ENCODE peak calls at places on chromosomes 13 and 19, in ten cellular contexts. One of them, this sample, is unnamed.

GRCh38 chr13:35789335-35790166 is 313.1 kb upstream of the MAB21L1 start:
- DNase-seq in AG04450: no peak
- DNase-seq in sigmoid colon: no peak
- DNase-seq in fibroblast of lung: peak; percentile 43
- DNase-seq in uterus: no peak
- DNase-seq in IMR-90: peak; percentile 61
- DNase-seq in astrocyte of the spinal cord: peak; percentile 64
- DNase-seq in MCF 10A: peak; percentile 40
- DNase-seq in HCT116: peak; percentile 7
- DNase-seq in thyroid gland: no peak
- DNase-seq in this sample: no peak

GRCh38 chr13:33403807-33404362 is 118.3 kb upstream of the STARD13 start:
- DNase-seq in fibroblast of lung: no peak
- DNase-seq in HCT116: no peak
- DNase-seq in MCF 10A: no peak
- DNase-seq in astrocyte of the spinal cord: no peak
- DNase-seq in uterus: no peak
- DNase-seq in thyroid gland: no peak
- DNase-seq in IMR-90: no peak
- DNase-seq in sigmoid colon: no peak
- DNase-seq in AG04450: no peak
- DNase-seq in this sample: no peak

GRCh38 chr13:108595416-108596257 is 33.8 kb upstream of the MYO16 start:
- DNase-seq in AG04450: no peak
- DNase-seq in sigmoid colon: no peak
- DNase-seq in astrocyte of the spinal cord: peak; percentile 46
- DNase-seq in fibroblast of lung: peak; percentile 14
- DNase-seq in HCT116: no peak
- DNase-seq in uterus: no peak
- DNase-seq in MCF 10A: no peak
- DNase-seq in IMR-90: no peak
- DNase-seq in thyroid gland: no peak
- DNase-seq in this sample: no peak

GRCh38 chr19:4373601-4374441 is 26.5 kb downstream of the SH3GL1 start:
- DNase-seq in AG04450: no peak
- DNase-seq in uterus: peak; percentile 62
- DNase-seq in fibroblast of lung: peak; percentile 26
- DNase-seq in thyroid gland: peak; percentile 65
- DNase-seq in sigmoid colon: peak; percentile 84
- DNase-seq in astrocyte of the spinal cord: no peak
- DNase-seq in HCT116: no peak
- DNase-seq in MCF 10A: no peak
- DNase-seq in IMR-90: peak; percentile 36
- DNase-seq in this sample: no peak

GRCh38 chr13:73722120-73722519 is 412.1 kb downstream of the KLF12 start:
- DNase-seq in sigmoid colon: no peak
- DNase-seq in MCF 10A: peak; percentile 64
- DNase-seq in astrocyte of the spinal cord: peak; percentile 61
- DNase-seq in AG04450: peak; percentile 8
- DNase-seq in fibroblast of lung: peak; percentile 86
- DNase-seq in IMR-90: peak; percentile 77
- DNase-seq in HCT116: peak; percentile 51
- DNase-seq in uterus: no peak
- DNase-seq in thyroid gland: no peak
- DNase-seq in this sample: no peak

GRCh38 chr13:94550030-94550738 is 45.8 kb downstream of the TGDS start:
- DNase-seq in IMR-90: peak; percentile 52
- DNase-seq in uterus: no peak
- DNase-seq in sigmoid colon: no peak
- DNase-seq in fibroblast of lung: peak; percentile 64
- DNase-seq in astrocyte of the spinal cord: no peak
- DNase-seq in MCF 10A: no peak
- DNase-seq in thyroid gland: no peak
- DNase-seq in HCT116: no peak
- DNase-seq in AG04450: peak; percentile 7
- DNase-seq in this sample: no peak

GRCh38 chr19:57830071-57830602 is at the start of gene ZNF587B:
- DNase-seq in uterus: peak; percentile 63
- DNase-seq in thyroid gland: peak; percentile 85
- DNase-seq in sigmoid colon: peak; percentile 75
- DNase-seq in fibroblast of lung: peak; percentile 57
- DNase-seq in astrocyte of the spinal cord: peak; percentile 77
- DNase-seq in HCT116: peak; percentile 36
- DNase-seq in AG04450: peak; percentile 27
- DNase-seq in IMR-90: peak; percentile 74
- DNase-seq in MCF 10A: peak; percentile 11
- DNase-seq in this sample: no peak

GRCh38 chr19:18869231-18869575 is 26.8 kb downstream of the CERS1 start:
- DNase-seq in uterus: no peak
- DNase-seq in MCF 10A: no peak
- DNase-seq in fibroblast of lung: no peak
- DNase-seq in AG04450: no peak
- DNase-seq in sigmoid colon: no peak
- DNase-seq in thyroid gland: no peak
- DNase-seq in HCT116: no peak
- DNase-seq in IMR-90: no peak
- DNase-seq in astrocyte of the spinal cord: no peak
- DNase-seq in this sample: no peak

GRCh38 chr19:1132625-1133383 is 29.0 kb downstream of the GPX4 start:
- DNase-seq in fibroblast of lung: no peak
- DNase-seq in sigmoid colon: no peak
- DNase-seq in IMR-90: no peak
- DNase-seq in AG04450: no peak
- DNase-seq in HCT116: no peak
- DNase-seq in astrocyte of the spinal cord: no peak
- DNase-seq in MCF 10A: no peak
- DNase-seq in uterus: no peak
- DNase-seq in thyroid gland: no peak
- DNase-seq in this sample: peak; percentile 40

GRCh38 chr19:383922-384800 is 24.8 kb downstream of the C2CD4C start:
- DNase-seq in IMR-90: no peak
- DNase-seq in uterus: no peak
- DNase-seq in astrocyte of the spinal cord: no peak
- DNase-seq in sigmoid colon: peak; percentile 65
- DNase-seq in MCF 10A: no peak
- DNase-seq in HCT116: no peak
- DNase-seq in fibroblast of lung: no peak
- DNase-seq in thyroid gland: no peak
- DNase-seq in AG04450: no peak
- DNase-seq in this sample: no peak

GRCh38 chr19:22052644-22053013 is 345 bp downstream of the ZNF257 start:
- DNase-seq in HCT116: no peak
- DNase-seq in uterus: peak; percentile 12
- DNase-seq in thyroid gland: peak; percentile 8
- DNase-seq in IMR-90: no peak
- DNase-seq in astrocyte of the spinal cord: no peak
- DNase-seq in fibroblast of lung: no peak
- DNase-seq in AG04450: no peak
- DNase-seq in sigmoid colon: peak; percentile 59
- DNase-seq in MCF 10A: no peak
- DNase-seq in this sample: no peak

GRCh38 chr19:35555301-35556005 is 8.0 kb downstream of the ATP4A start:
- DNase-seq in HCT116: peak; percentile 40
- DNase-seq in AG04450: no peak
- DNase-seq in MCF 10A: peak; percentile 41
- DNase-seq in astrocyte of the spinal cord: peak; percentile 16
- DNase-seq in IMR-90: peak; percentile 35
- DNase-seq in uterus: no peak
- DNase-seq in fibroblast of lung: peak; percentile 22
- DNase-seq in thyroid gland: no peak
- DNase-seq in sigmoid colon: no peak
- DNase-seq in this sample: no peak

GRCh38 chr13:21402586-21403307 is 56.4 kb downstream of the ZDHHC20 start:
- DNase-seq in thyroid gland: no peak
- DNase-seq in sigmoid colon: no peak
- DNase-seq in AG04450: no peak
- DNase-seq in IMR-90: peak; percentile 71
- DNase-seq in MCF 10A: peak; percentile 22
- DNase-seq in fibroblast of lung: peak; percentile 43
- DNase-seq in HCT116: peak; percentile 22
- DNase-seq in astrocyte of the spinal cord: peak; percentile 43
- DNase-seq in uterus: no peak
- DNase-seq in this sample: no peak

GRCh38 chr19:47124937-47125668 is 5.5 kb upstream of the SAE1 start:
- DNase-seq in HCT116: peak; percentile 85
- DNase-seq in IMR-90: peak; percentile 78
- DNase-seq in AG04450: no peak
- DNase-seq in sigmoid colon: no peak
- DNase-seq in fibroblast of lung: peak; percentile 69
- DNase-seq in thyroid gland: no peak
- DNase-seq in uterus: no peak
- DNase-seq in MCF 10A: peak; percentile 82
- DNase-seq in astrocyte of the spinal cord: peak; percentile 71
- DNase-seq in this sample: no peak

GRCh38 chr13:37835392-37835791 is 34.2 kb downstream of the TRPC4 start:
- DNase-seq in AG04450: no peak
- DNase-seq in sigmoid colon: no peak
- DNase-seq in astrocyte of the spinal cord: no peak
- DNase-seq in thyroid gland: no peak
- DNase-seq in uterus: no peak
- DNase-seq in IMR-90: no peak
- DNase-seq in MCF 10A: no peak
- DNase-seq in HCT116: no peak
- DNase-seq in fibroblast of lung: no peak
- DNase-seq in this sample: no peak

DNA sequence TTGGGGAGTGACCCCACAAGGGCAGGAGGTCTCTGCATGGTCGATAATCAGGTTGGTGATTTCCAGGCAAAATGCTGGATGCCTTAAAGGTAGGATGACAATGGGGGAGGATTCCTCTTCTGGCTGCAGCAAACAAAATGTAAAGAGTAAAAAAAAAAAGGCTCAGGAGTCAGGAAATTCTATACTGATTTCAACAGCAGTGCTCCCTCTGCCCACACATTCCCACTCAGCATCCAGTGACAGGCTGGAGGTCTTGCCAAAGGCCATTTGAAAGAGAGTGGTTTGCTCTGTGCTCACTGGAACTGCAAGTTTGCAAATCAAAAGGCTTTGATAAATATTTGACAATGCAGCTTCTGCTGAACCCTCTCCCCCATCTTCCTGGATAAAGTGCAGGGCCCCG is 135.4 kb downstream of the TNFRSF19 start:
- DNase-seq in HCT116: no peak
- DNase-seq in IMR-90: peak; percentile 68
- DNase-seq in thyroid gland: no peak
- DNase-seq in sigmoid colon: no peak
- DNase-seq in AG04450: no peak
- DNase-seq in uterus: no peak
- DNase-seq in MCF 10A: no peak
- DNase-seq in fibroblast of lung: peak; percentile 39
- DNase-seq in astrocyte of the spinal cord: no peak
- DNase-seq in this sample: no peak
- TF ChIP-seq CTCF in HCT116: no peak
- TF ChIP-seq CTCF in IMR-90: no peak
- TF ChIP-seq CTCF in thyroid gland: no peak
- TF ChIP-seq CTCF in sigmoid colon: no peak
- TF ChIP-seq CTCF in AG04450: no peak
- TF ChIP-seq CTCF in uterus: no peak
- TF ChIP-seq CTCF in MCF 10A: no peak
- TF ChIP-seq CTCF in fibroblast of lung: no peak
- TF ChIP-seq CTCF in astrocyte of the spinal cord: no peak
- TF ChIP-seq CTCF in this sample: no peak

DNA sequence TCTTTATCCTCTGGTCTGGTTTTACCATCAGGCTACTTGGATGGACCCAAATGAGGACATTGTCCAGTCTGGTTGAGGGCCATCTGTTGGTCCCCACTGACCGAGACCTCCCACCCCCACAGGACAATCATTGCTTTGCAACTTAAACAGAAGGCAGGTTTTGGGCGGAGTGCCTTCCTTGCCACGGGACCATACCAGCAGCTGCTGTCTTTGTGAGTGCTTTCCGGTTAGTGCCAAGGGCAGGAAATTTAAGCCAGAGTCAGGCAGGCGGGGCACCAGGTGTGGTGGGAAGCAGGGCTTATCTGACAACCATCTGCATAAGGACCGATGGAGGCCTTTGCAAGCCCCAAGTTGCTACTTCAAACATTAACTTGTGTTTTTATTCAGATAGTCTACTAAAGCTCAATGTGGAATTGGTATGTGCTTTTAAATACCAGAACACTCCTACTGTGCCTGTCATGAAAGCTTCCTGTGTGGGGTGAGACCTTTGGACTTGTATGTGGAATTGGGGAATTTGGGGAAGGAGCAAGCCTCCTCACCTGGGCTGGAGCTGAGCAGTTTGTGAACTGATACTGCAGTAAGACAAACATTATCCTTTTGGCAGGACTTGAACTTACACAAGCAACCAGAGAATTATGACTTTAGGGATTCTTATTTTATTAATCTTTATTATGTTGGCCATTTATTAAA is 39.3 kb upstream of the UBE2L5 start:
- DNase-seq in sigmoid colon: no peak
- DNase-seq in uterus: no peak
- DNase-seq in HCT116: no peak
- DNase-seq in fibroblast of lung: no peak
- DNase-seq in astrocyte of the spinal cord: no peak
- DNase-seq in AG04450: no peak
- DNase-seq in MCF 10A: no peak
- DNase-seq in thyroid gland: no peak
- DNase-seq in IMR-90: no peak
- DNase-seq in this sample: no peak
- TF ChIP-seq CTCF in sigmoid colon: no peak
- TF ChIP-seq CTCF in uterus: no peak
- TF ChIP-seq CTCF in HCT116: no peak
- TF ChIP-seq CTCF in fibroblast of lung: no peak
- TF ChIP-seq CTCF in astrocyte of the spinal cord: no peak
- TF ChIP-seq CTCF in AG04450: no peak
- TF ChIP-seq CTCF in MCF 10A: no peak
- TF ChIP-seq CTCF in thyroid gland: no peak
- TF ChIP-seq CTCF in IMR-90: no peak
- TF ChIP-seq CTCF in this sample: no peak

DNA sequence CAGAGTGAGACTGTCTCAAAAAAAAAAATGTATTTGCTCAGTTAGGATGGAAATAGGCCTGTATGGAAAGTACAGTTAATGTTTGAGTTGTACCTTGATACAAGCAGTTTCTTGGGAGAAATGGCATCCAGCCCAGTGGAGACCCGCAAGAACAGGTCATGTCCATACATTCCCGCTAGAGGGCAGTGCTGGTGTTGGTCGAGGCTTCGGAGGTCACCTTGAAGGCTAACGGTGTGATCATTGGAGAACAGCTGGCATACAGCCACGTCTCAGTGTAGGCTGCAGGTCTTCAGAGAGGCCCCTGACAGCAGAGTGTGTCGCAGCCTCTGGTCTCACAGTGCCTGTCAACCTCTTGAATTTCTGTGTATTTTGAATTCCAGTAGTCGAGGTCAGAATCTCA is 7.5 kb downstream of the ZNF610 start:
- DNase-seq in sigmoid colon: peak; percentile 65
- DNase-seq in uterus: peak; percentile 36
- DNase-seq in AG04450: no peak
- DNase-seq in HCT116: peak; percentile 23
- DNase-seq in astrocyte of the spinal cord: no peak
- DNase-seq in thyroid gland: peak; percentile 95
- DNase-seq in fibroblast of lung: peak; percentile 25
- DNase-seq in MCF 10A: peak; percentile 22
- DNase-seq in IMR-90: peak; percentile 13
- DNase-seq in this sample: no peak
- TF ChIP-seq CTCF in sigmoid colon: no peak
- TF ChIP-seq CTCF in uterus: peak; percentile 34
- TF ChIP-seq CTCF in AG04450: peak; percentile 20
- TF ChIP-seq CTCF in HCT116: peak; percentile 50
- TF ChIP-seq CTCF in astrocyte of the spinal cord: peak; percentile 35
- TF ChIP-seq CTCF in thyroid gland: peak; percentile 72
- TF ChIP-seq CTCF in fibroblast of lung: no peak
- TF ChIP-seq CTCF in MCF 10A: no peak
- TF ChIP-seq CTCF in IMR-90: peak; percentile 32
- TF ChIP-seq CTCF in this sample: no peak

GRCh38 chr13:85261757-85262346 is 537.4 kb downstream of the SLITRK6 start:
- DNase-seq in astrocyte of the spinal cord: peak; percentile 15
- DNase-seq in AG04450: no peak
- DNase-seq in sigmoid colon: no peak
- DNase-seq in fibroblast of lung: no peak
- DNase-seq in thyroid gland: no peak
- DNase-seq in MCF 10A: peak; percentile 50
- DNase-seq in HCT116: no peak
- DNase-seq in IMR-90: peak; percentile 12
- DNase-seq in uterus: no peak
- DNase-seq in this sample: no peak
- TF ChIP-seq CTCF in astrocyte of the spinal cord: peak; percentile 51
- TF ChIP-seq CTCF in AG04450: peak; percentile 65
- TF ChIP-seq CTCF in sigmoid colon: no peak
- TF ChIP-seq CTCF in fibroblast of lung: peak; percentile 3
- TF ChIP-seq CTCF in thyroid gland: peak; percentile 54
- TF ChIP-seq CTCF in MCF 10A: peak; percentile 55
- TF ChIP-seq CTCF in HCT116: peak; percentile 34
- TF ChIP-seq CTCF in IMR-90: peak; percentile 39
- TF ChIP-seq CTCF in uterus: no peak
- TF ChIP-seq CTCF in this sample: no peak

This sample was measured in activated B cell treated with CpG ODN at 0.5 μM for 24 hours.